ENCODE peak calls at places on chromosomes 3 and 15, in six cellular contexts. O is RWPE1, U is epithelial cell of esophagus, J is left ventricle myocardium inferior, G is fibroblast of mammary gland, I is foreskin fibroblast. K is an unnamed sample.

GRCh38 chr3:191774485-191774884 is 313.5 kb downstream of the PYDC2 start:
- DNase-seq in O (peak), U (peak), J (no peak), G (peak), I (no peak), K (no peak)

GRCh38 chr3:47612178-47612577 is 33.5 kb upstream of the CSPG5 start:
- DNase-seq in O (no peak), U (peak), J (no peak), G (peak), I (peak), K (no peak)

GRCh38 chr15:89114974-89115373 is 26.7 kb downstream of the ABHD2 start:
- DNase-seq in O (no peak), U (peak), J (no peak), G (peak), I (peak), K (no peak)

GRCh38 chr3:132161608-132162007 is 126.8 kb upstream of the CPNE4 start:
- DNase-seq in O (no peak), U (no peak), J (no peak), G (peak), I (peak), K (no peak)

GRCh38 chr3:114299925-114300624 is 6.2 kb downstream of the TIGIT start:
- DNase-seq in O (no peak), U (no peak), J (no peak), G (no peak), I (no peak), K (no peak)

GRCh38 chr3:160598865-160599264 is 33.5 kb upstream of the KPNA4 start:
- DNase-seq in O (no peak), U (no peak), J (no peak), G (no peak), I (no peak), K (no peak)

GRCh38 chr15:100686725-100687488 is 84.5 kb downstream of the ASB7 start:
- DNase-seq in O (peak), U (peak), J (no peak), G (peak), I (no peak), K (no peak)

GRCh38 chr3:141402476-141403171 is 34.3 kb downstream of the ZBTB38 start:
- DNase-seq in O (peak), U (peak), J (peak), G (peak), I (peak), K (peak)

GRCh38 chr3:111943533-111943932 is 35.3 kb upstream of the ABHD10 start:
- DNase-seq in O (no peak), U (peak), J (no peak), G (peak), I (no peak), K (no peak)

GRCh38 chr3:129577356-129577755 is 29.1 kb downstream of the PLXND1 start:
- DNase-seq in O (no peak), U (no peak), J (peak), G (peak), I (no peak), K (no peak)

GRCh38 chr3:127438951-127439350 is 151.1 kb upstream of the PRR20G start:
- DNase-seq in O (no peak), U (no peak), J (no peak), G (no peak), I (no peak), K (peak)

GRCh38 chr3:150252462-150252861 is 155.6 kb upstream of the TSC22D2 start:
- DNase-seq in O (no peak), U (no peak), J (no peak), G (peak), I (peak), K (no peak)

GRCh38 chr3:159855599-159856495 is 132.8 kb upstream of the IL12A start:
- DNase-seq in O (no peak), U (no peak), J (no peak), G (peak), I (no peak), K (no peak)

GRCh38 chr15:40731034-40731433 is 24.0 kb downstream of the RMDN3 start:
- DNase-seq in O (no peak), U (no peak), J (no peak), G (no peak), I (no peak), K (no peak)

GRCh38 chr3:28936154-28936553 is 344.7 kb upstream of the RBMS3 start:
- DNase-seq in O (no peak), U (no peak), J (no peak), G (no peak), I (no peak), K (no peak)

GRCh38 chr3:32226875-32227500 is 11.5 kb upstream of the CMTM8 start:
- DNase-seq in O (peak), U (peak), J (no peak), G (peak), I (peak), K (no peak)

GRCh38 chr15:52728899-52729298 is 49.7 kb upstream of the ATOSA start:
- DNase-seq in O (peak), U (peak), J (no peak), G (peak), I (peak), K (no peak)

GRCh38 chr15:96327155-96327741 is 3.3 kb upstream of the NR2F2 start:
- DNase-seq in O (peak), U (peak), J (no peak), G (peak), I (peak), K (no peak)

GRCh38 chr3:187841552-187841951 is 96.3 kb upstream of the BCL6 start:
- DNase-seq in O (peak), U (peak), J (no peak), G (peak), I (no peak), K (no peak)

GRCh38 chr3:30770387-30770786 is 124.1 kb downstream of the GADL1 start:
- DNase-seq in O (peak), U (peak), J (no peak), G (peak), I (peak), K (no peak)

GRCh38 chr3:30664884-30665283 is 58.5 kb downstream of the TGFBR2 start:
- DNase-seq in O (no peak), U (peak), J (no peak), G (no peak), I (no peak), K (no peak)

GRCh38 chr3:155912574-155913190 is 42.2 kb downstream of the GMPS start:
- DNase-seq in O (no peak), U (no peak), J (no peak), G (no peak), I (no peak), K (no peak)

GRCh38 chr3:45612918-45613602 is 18.5 kb downstream of the LIMD1 start:
- DNase-seq in O (no peak), U (peak), J (no peak), G (peak), I (no peak), K (no peak)

GRCh38 chr3:182704926-182705325 is 88.4 kb upstream of the ATP11B start:
- DNase-seq in O (no peak), U (no peak), J (no peak), G (no peak), I (no peak), K (no peak)

GRCh38 chr3:172903642-172904041 is 153.1 kb downstream of the ECT2 start:
- DNase-seq in O (no peak), U (no peak), J (peak), G (no peak), I (no peak), K (no peak)

GRCh38 chr15:86611392-86612040 is 531.8 kb downstream of the AGBL1 start:
- DNase-seq in O (peak), U (peak), J (no peak), G (peak), I (no peak), K (no peak)

GRCh38 chr15:83398591-83398990 is 48.5 kb upstream of the SH3GL3 start:
- DNase-seq in O (peak), U (peak), J (no peak), G (peak), I (peak), K (no peak)

GRCh38 chr3:61573441-61573840 is 12.1 kb downstream of the PTPRG start:
- DNase-seq in O (no peak), U (peak), J (no peak), G (peak), I (no peak), K (no peak)

GRCh38 chr3:189041482-189042090 is 130.2 kb upstream of the TPRG1 start:
- DNase-seq in O (peak), U (peak), J (no peak), G (peak), I (peak), K (no peak)

GRCh38 chr3:69082805-69083204 is 1.9 kb upstream of the ARL6IP5 start:
- DNase-seq in O (peak), U (peak), J (no peak), G (peak), I (peak), K (no peak)

GRCh38 chr3:127037423-127037841 is 54.5 kb downstream of the PLXNA1 start:
- DNase-seq in O (no peak), U (no peak), J (peak), G (no peak), I (no peak), K (no peak)

GRCh38 chr3:122101646-122102045 is 46.5 kb downstream of the CD86 start:
- DNase-seq in O (peak), U (peak), J (no peak), G (peak), I (no peak), K (no peak)

GRCh38 chr3:58613236-58614132 is 36.3 kb upstream of the FAM107A start:
- DNase-seq in O (no peak), U (no peak), J (no peak), G (no peak), I (no peak), K (no peak)
- TF ChIP-seq CTCF in O (no peak), U (no peak), J (no peak), G (no peak), I (no peak), K (no peak)

DNA sequence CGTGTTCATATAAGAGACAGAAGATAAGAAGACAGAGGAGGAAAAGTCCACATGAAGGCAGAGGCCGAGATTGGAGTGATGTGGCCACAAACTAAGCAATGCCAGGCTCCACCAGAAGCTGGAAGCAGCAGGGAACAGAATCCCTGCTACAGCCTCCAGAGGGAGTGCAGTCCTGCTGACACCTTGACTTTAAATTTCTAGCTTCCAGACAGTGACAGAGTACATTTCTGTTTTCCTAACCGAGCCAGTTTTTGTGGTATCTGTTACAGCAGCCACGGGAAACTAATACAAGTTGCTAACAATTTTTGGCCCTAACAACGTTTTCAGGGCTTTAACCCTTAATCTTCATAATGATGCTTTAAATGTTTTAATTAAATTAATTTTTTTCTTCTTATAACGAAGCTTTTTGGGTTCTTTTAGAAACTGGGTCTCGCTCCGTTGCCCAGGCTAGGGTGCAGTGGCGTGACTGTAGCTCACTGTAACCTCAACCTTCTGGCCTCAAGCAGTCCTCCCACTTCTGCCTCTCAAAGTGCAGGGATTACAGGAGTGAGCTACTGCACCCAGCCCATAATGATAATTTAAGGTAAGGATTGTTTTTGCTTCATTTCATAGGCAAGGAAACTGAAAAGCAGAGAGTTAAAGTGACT is 202.3 kb upstream of the PROK2 start:
- DNase-seq in O (no peak), U (no peak), J (no peak), G (peak), I (peak), K (no peak)
- TF ChIP-seq CTCF in O (no peak), U (peak), J (peak), G (peak), I (peak), K (no peak)

GRCh38 chr15:77656294-77656693 is 23.6 kb upstream of the LINGO1 start:
- DNase-seq in O (no peak), U (no peak), J (no peak), G (no peak), I (no peak), K (no peak)

GRCh38 chr15:77657629-77658238 is 25.0 kb upstream of the LINGO1 start:
- DNase-seq in O (no peak), U (no peak), J (no peak), G (no peak), I (no peak), K (no peak)

GRCh38 chr15:77654975-77655374 is 22.3 kb upstream of the LINGO1 start:
- DNase-seq in O (no peak), U (no peak), J (no peak), G (no peak), I (no peak), K (no peak)

GRCh38 chr15:77664428-77664827 is 31.7 kb upstream of the LINGO1 start:
- DNase-seq in O (no peak), U (no peak), J (no peak), G (no peak), I (no peak), K (no peak)

GRCh38 chr15:77659350-77660321 is 26.9 kb upstream of the LINGO1 start:
- DNase-seq in O (peak), U (peak), J (peak), G (peak), I (peak), K (peak)
- TF ChIP-seq CTCF in O (no peak), U (peak), J (peak), G (peak), I (peak), K (peak)

GRCh38 chr15:26095710-26096330 is 232.7 kb upstream of the ATP10A start:
- DNase-seq in O (no peak), U (no peak), J (no peak), G (peak), I (no peak), K (no peak)
- TF ChIP-seq CTCF in O (no peak), U (no peak), J (peak), G (peak), I (peak), K (no peak)

GRCh38 chr3:56351496-56351895 is 116.8 kb downstream of the ERC2 start:
- DNase-seq in O (no peak), U (no peak), J (no peak), G (no peak), I (no peak), K (no peak)

GRCh38 chr3:56342475-56342874 is 125.8 kb downstream of the ERC2 start:
- DNase-seq in O (no peak), U (peak), J (no peak), G (no peak), I (no peak), K (no peak)

DNA sequence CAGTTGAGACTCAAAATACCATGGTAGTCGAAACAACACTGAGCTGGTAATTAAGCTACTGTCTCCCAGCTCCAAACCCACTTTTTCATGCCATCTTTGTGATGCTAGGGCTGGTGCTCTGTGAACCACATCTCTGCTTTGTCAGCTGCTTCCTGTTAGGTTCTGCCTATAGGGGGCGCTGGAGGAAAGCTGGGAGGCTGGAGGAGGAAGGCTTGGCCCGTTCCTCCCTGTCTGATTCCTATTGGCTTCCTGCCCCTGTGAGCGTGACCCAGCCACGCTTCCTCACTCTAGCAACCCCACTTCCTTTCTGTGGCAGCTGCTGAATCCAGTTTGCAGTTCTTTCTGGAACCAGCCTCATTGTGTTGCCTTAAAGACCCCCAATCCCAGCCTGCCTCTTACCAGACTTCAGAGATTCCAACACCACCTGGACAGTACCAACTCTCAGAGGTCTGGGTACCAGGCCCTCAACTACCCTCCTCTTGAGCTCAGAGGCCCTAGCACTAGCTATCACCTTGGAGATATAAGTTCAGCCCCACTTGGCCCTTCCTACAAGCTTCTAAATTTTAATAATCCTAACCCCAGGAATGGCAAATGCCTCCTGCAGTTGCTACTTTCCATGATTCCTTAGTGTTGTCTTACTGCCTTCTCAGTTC is 120.9 kb downstream of the ERC2 start:
- DNase-seq in O (no peak), U (no peak), J (no peak), G (peak), I (no peak), K (no peak)
- TF ChIP-seq CTCF in O (no peak), U (peak), J (peak), G (peak), I (peak), K (peak)

GRCh38 chr15:75648156-75649000 is 666 bp downstream of the SNX33 start:
- DNase-seq in O (no peak), U (no peak), J (peak), G (no peak), I (peak), K (no peak)

GRCh38 chr15:75646944-75647364 is 758 bp upstream of the SNX33 start:
- DNase-seq in O (no peak), U (no peak), J (no peak), G (no peak), I (peak), K (peak)

GRCh38 chr15:75646112-75646943 is 1.4 kb upstream of the SNX33 start:
- DNase-seq in O (no peak), U (no peak), J (no peak), G (no peak), I (no peak), K (no peak)

GRCh38 chr15:75649045-75649761 is 1.5 kb downstream of the SNX33 start:
- DNase-seq in O (no peak), U (no peak), J (no peak), G (no peak), I (no peak), K (no peak)

DNA sequence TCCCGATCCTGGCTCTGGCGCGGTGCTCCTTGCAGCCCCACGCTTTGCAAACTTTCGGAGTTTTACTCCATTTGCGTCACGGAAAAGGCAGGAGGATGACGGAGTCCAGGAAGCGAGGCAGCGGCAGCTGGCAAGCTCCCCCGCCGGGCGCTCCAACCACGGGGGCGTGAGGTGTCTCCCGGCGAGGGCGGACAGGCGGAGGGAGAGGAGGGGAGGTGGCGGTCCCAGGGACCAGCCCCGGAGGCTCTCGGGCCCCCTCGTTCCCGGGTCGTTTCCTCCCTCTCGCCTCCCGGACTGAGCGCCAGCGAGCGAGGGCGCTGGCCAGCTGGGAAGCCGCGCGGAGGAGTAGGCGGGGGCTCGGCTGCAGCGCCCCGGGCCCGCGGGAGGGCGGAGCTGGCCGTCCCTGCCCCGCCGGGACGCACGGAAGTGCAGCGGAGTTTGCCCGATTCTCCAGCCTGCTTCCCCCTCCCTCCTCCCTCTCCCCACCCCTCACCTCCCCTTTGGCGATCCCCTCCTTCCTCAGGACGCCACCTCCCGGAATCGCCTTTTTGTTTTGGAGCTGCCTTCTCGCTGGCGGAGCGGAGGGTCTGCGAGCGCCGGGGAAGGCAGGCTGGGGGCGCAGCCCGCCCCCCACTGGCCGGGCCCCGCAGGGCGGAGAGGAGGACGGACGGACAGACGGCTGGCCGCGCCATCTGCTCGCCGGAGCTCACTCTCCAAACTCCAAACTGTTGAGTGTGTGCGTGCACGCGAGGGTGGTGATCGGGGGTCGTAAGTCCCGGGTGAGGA is at the start of gene SNX33:
- DNase-seq in O (peak), U (peak), J (peak), G (peak), I (peak), K (peak)
- TF ChIP-seq CTCF in O (no peak), U (peak), J (peak), G (no peak), I (peak), K (no peak)